ENCODE peak calls at places on chromosomes 16 and 17, in eight cellular contexts. V, N, T, K, U, X, J and M are unnamed samples.
A peak's percentile ranks its signal among the peaks of the same experiment; 100 is the strongest.

GRCh38 chr17:550041-550398 is 164.6 kb downstream of the VPS53 start:
- DNase-seq in X (no peak), V (no peak), U (no peak), J (no peak), K (no peak), T (no peak), N (no peak), M (peak; percentile 65)

GRCh38 chr17:57954421-57955182 is 610 bp downstream of the CUEDC1 start:
- DNase-seq in X (peak; percentile 96), N (no peak), V (peak; percentile 86), U (peak; percentile 77), J (no peak), T (no peak), K (peak; percentile 80), M (no peak)

GRCh38 chr17:63837962-63838585 is 4.4 kb downstream of the SMARCD2 start:
- DNase-seq in T (no peak), V (no peak), U (no peak), N (no peak), K (no peak), J (no peak), X (no peak), M (no peak)

GRCh38 chr17:72053069-72053846 is 67.6 kb upstream of the SOX9 start:
- DNase-seq in T (no peak), K (peak; percentile 35), N (no peak), U (no peak), V (peak; percentile 61), J (no peak), X (no peak), M (no peak)

GRCh38 chr16:55444754-55445485 is 34.1 kb upstream of the MMP2 start:
- DNase-seq in X (no peak), T (no peak), V (no peak), U (no peak), N (no peak), K (no peak), J (no peak), M (no peak)

GRCh38 chr17:64780096-64781012 is 118.2 kb upstream of the SMURF2 start:
- DNase-seq in X (peak; percentile 94), V (peak; percentile 97), N (no peak), U (peak; percentile 50), K (peak; percentile 89), T (peak; percentile 80), J (peak; percentile 61), M (peak; percentile 63)

GRCh38 chr17:72812823-72813222 is 279.7 kb downstream of the SLC39A11 start:
- DNase-seq in K (no peak), U (no peak), V (no peak), J (no peak), X (peak; percentile 23), N (no peak), T (no peak), M (peak; percentile 42)

GRCh38 chr16:86314402-86315025 is 195.8 kb upstream of the FOXF1 start:
- DNase-seq in T (no peak), X (no peak), N (no peak), J (no peak), V (no peak), K (no peak), U (no peak), M (no peak)

GRCh38 chr17:68484458-68484857 is 27.2 kb upstream of the WIPI1 start:
- DNase-seq in U (no peak), K (no peak), N (no peak), T (no peak), J (no peak), V (no peak), X (no peak), M (no peak)

GRCh38 chr17:75828051-75828400 is 16.2 kb downstream of the UNC13D start:
- DNase-seq in J (no peak), N (no peak), X (no peak), V (no peak), K (no peak), T (no peak), U (no peak), M (no peak)

GRCh38 chr16:83954577-83955016 is 1.6 kb downstream of the OSGIN1 start:
- DNase-seq in U (no peak), N (no peak), J (no peak), V (peak; percentile 55), X (no peak), K (no peak), T (no peak), M (peak; percentile 51)

GRCh38 chr17:27524594-27524993 is 68.3 kb downstream of the KSR1 start:
- DNase-seq in K (no peak), J (no peak), U (no peak), V (no peak), T (no peak), X (no peak), N (no peak), M (no peak)

GRCh38 chr16:70589998-70590471 is 56.3 kb upstream of the IL34 start:
- DNase-seq in J (no peak), T (no peak), K (peak; percentile 34), U (peak; percentile 69), X (peak; percentile 88), V (no peak), N (no peak), M (peak; percentile 32)

GRCh38 chr16:29141586-29142324 is 156.9 kb downstream of the LAT start:
- DNase-seq in T (no peak), N (no peak), U (no peak), K (no peak), J (no peak), X (peak; percentile 72), V (no peak), M (no peak)

GRCh38 chr17:81304196-81305015 is 9.3 kb upstream of the SLC38A10 start:
- DNase-seq in U (no peak), K (no peak), X (no peak), T (no peak), V (no peak), J (no peak), N (no peak), M (no peak)

GRCh38 chr17:31535581-31535981 is 144.1 kb downstream of the RAB11FIP4 start:
- DNase-seq in N (no peak), T (no peak), X (no peak), K (no peak), U (no peak), J (no peak), V (peak; percentile 30), M (no peak)

GRCh38 chr17:9880582-9880999 is 24.5 kb downstream of the RCVRN start:
- DNase-seq in J (no peak), V (no peak), K (no peak), X (peak; percentile 20), T (no peak), U (no peak), N (no peak), M (peak; percentile 86)

GRCh38 chr16:2458887-2459646 is 842 bp upstream of the TEDC2 start:
- DNase-seq in J (no peak), N (no peak), T (no peak), U (peak; percentile 48), V (peak; percentile 52), K (no peak), X (peak; percentile 83), M (no peak)

GRCh38 chr17:4142107-4142900 is 526 bp downstream of the ZZEF1 start:
- DNase-seq in V (no peak), K (no peak), J (peak; percentile 15), U (peak; percentile 69), X (peak; percentile 88), N (no peak), T (no peak), M (no peak)

GRCh38 chr16:79146-80054 is 1.4 kb downstream of the MPG start:
- DNase-seq in U (no peak), T (no peak), K (no peak), N (no peak), V (no peak), X (no peak), J (no peak), M (no peak)

GRCh38 chr16:3212567-3212966 is 22.4 kb downstream of the ZNF200 start:
- DNase-seq in V (no peak), T (no peak), U (no peak), J (no peak), X (no peak), K (no peak), N (no peak), M (no peak)

GRCh38 chr16:85460252-85460982 is 152.7 kb upstream of the GSE1 start:
- DNase-seq in K (no peak), J (no peak), X (no peak), V (no peak), U (peak; percentile 81), N (no peak), T (no peak), M (no peak)

GRCh38 chr16:70804153-70804728 is 3.3 kb upstream of the VAC14 start:
- DNase-seq in V (no peak), X (no peak), N (no peak), J (no peak), T (no peak), U (no peak), K (no peak), M (peak; percentile 96)

GRCh38 chr16:2337431-2338296 is 2.9 kb downstream of the ABCA3 start:
- DNase-seq in T (no peak), X (peak; percentile 25), J (no peak), K (no peak), V (no peak), N (no peak), U (no peak), M (no peak)

GRCh38 chr17:37598145-37598544 is 11.1 kb downstream of the SYNRG start:
- DNase-seq in X (no peak), U (no peak), N (no peak), V (no peak), K (no peak), T (no peak), J (no peak), M (no peak)

GRCh38 chr17:41547378-41547841 is 19.3 kb upstream of the KRT19 start:
- DNase-seq in X (no peak), K (no peak), V (no peak), J (no peak), T (no peak), U (peak; percentile 70), N (no peak), M (no peak)

GRCh38 chr16:88767546-88767945 is 17.5 kb downstream of the PIEZO1 start:
- DNase-seq in N (no peak), J (no peak), U (no peak), T (no peak), V (no peak), K (no peak), X (no peak), M (no peak)

GRCh38 chr17:40113961-40114272 is 7.9 kb upstream of the MSL1 start:
- DNase-seq in U (no peak), V (no peak), N (no peak), X (no peak), K (no peak), T (no peak), J (no peak), M (no peak)

GRCh38 chr17:50269477-50270429 is 4.5 kb upstream of the TMEM92 start:
- DNase-seq in X (peak; percentile 95), V (peak; percentile 84), N (no peak), T (peak; percentile 24), J (peak; percentile 32), K (peak; percentile 77), U (peak; percentile 83), M (peak; percentile 58)

GRCh38 chr16:15494231-15494630 is 59.8 kb downstream of the BMERB1 start:
- DNase-seq in J (no peak), U (no peak), V (no peak), K (no peak), N (no peak), T (no peak), X (no peak), M (no peak)

GRCh38 chr17:77460514-77461046 is 319.8 kb downstream of the SEC14L1 start:
- DNase-seq in N (no peak), X (no peak), T (no peak), K (no peak), J (no peak), U (no peak), V (no peak), M (no peak)

GRCh38 chr17:7483238-7484066 is 714 bp upstream of the POLR2A start:
- DNase-seq in N (peak; percentile 84), U (peak; percentile 95), J (peak; percentile 82), K (peak; percentile 90), V (peak; percentile 97), X (peak; percentile 98), T (peak; percentile 89), M (peak; percentile 75)

GRCh38 chr17:226773-227580 is 45.5 kb upstream of the DOC2B start:
- DNase-seq in N (no peak), V (no peak), J (no peak), T (no peak), U (peak; percentile 16), K (no peak), X (no peak), M (no peak)